ENCODE peak calls at places on chromosome 11, in nine cellular contexts. One of them, this sample, is unnamed.

GRCh38 chr11:4727171-4727570 is 22.6 kb downstream of the MMP26 start:
- DNase-seq in adrenal gland: no peak
- DNase-seq in thoracic aorta: no peak
- DNase-seq in fibroblast of mammary gland: no peak
- DNase-seq in CD8-positive, alpha-beta T cell: no peak
- DNase-seq in heart left ventricle: no peak
- DNase-seq in transverse colon: no peak
- DNase-seq in tibial artery: no peak
- DNase-seq in psoas muscle: no peak
- DNase-seq in this sample: no peak

GRCh38 chr11:134048028-134048427 is 20.8 kb upstream of the JAM3 start:
- DNase-seq in tibial artery: peak
- DNase-seq in transverse colon: no peak
- DNase-seq in adrenal gland: no peak
- DNase-seq in psoas muscle: no peak
- DNase-seq in CD8-positive, alpha-beta T cell: no peak
- DNase-seq in thoracic aorta: no peak
- DNase-seq in heart left ventricle: no peak
- DNase-seq in fibroblast of mammary gland: no peak
- DNase-seq in this sample: no peak

GRCh38 chr11:18706330-18707243 is 8.0 kb downstream of the TMEM86A start:
- DNase-seq in transverse colon: peak
- DNase-seq in tibial artery: peak
- DNase-seq in psoas muscle: peak
- DNase-seq in CD8-positive, alpha-beta T cell: peak
- DNase-seq in heart left ventricle: no peak
- DNase-seq in fibroblast of mammary gland: peak
- DNase-seq in adrenal gland: peak
- DNase-seq in thoracic aorta: peak
- DNase-seq in this sample: peak

GRCh38 chr11:78050964-78051831 is 12.5 kb upstream of the THRSP start:
- DNase-seq in heart left ventricle: no peak
- DNase-seq in tibial artery: no peak
- DNase-seq in fibroblast of mammary gland: peak
- DNase-seq in psoas muscle: no peak
- DNase-seq in transverse colon: no peak
- DNase-seq in thoracic aorta: no peak
- DNase-seq in adrenal gland: no peak
- DNase-seq in CD8-positive, alpha-beta T cell: no peak
- DNase-seq in this sample: peak

GRCh38 chr11:10605941-10606381 is 37.5 kb upstream of the LYVE1 start:
- DNase-seq in CD8-positive, alpha-beta T cell: no peak
- DNase-seq in thoracic aorta: no peak
- DNase-seq in psoas muscle: peak
- DNase-seq in adrenal gland: no peak
- DNase-seq in tibial artery: peak
- DNase-seq in heart left ventricle: peak
- DNase-seq in transverse colon: peak
- DNase-seq in fibroblast of mammary gland: peak
- DNase-seq in this sample: peak

GRCh38 chr11:73956876-73957653 is 6.2 kb downstream of the DNAJB13 start:
- DNase-seq in CD8-positive, alpha-beta T cell: no peak
- DNase-seq in heart left ventricle: no peak
- DNase-seq in transverse colon: no peak
- DNase-seq in adrenal gland: no peak
- DNase-seq in psoas muscle: no peak
- DNase-seq in tibial artery: no peak
- DNase-seq in fibroblast of mammary gland: no peak
- DNase-seq in thoracic aorta: no peak
- DNase-seq in this sample: no peak

GRCh38 chr11:10117709-10118341 is 176.2 kb downstream of the SBF2 start:
- DNase-seq in adrenal gland: no peak
- DNase-seq in thoracic aorta: no peak
- DNase-seq in fibroblast of mammary gland: peak
- DNase-seq in CD8-positive, alpha-beta T cell: no peak
- DNase-seq in tibial artery: no peak
- DNase-seq in transverse colon: no peak
- DNase-seq in psoas muscle: no peak
- DNase-seq in heart left ventricle: no peak
- DNase-seq in this sample: peak

GRCh38 chr11:58691675-58692074 is 40.1 kb downstream of the GLYAT start:
- DNase-seq in thoracic aorta: no peak
- DNase-seq in transverse colon: no peak
- DNase-seq in adrenal gland: no peak
- DNase-seq in fibroblast of mammary gland: no peak
- DNase-seq in CD8-positive, alpha-beta T cell: no peak
- DNase-seq in tibial artery: no peak
- DNase-seq in heart left ventricle: no peak
- DNase-seq in psoas muscle: no peak
- DNase-seq in this sample: no peak

GRCh38 chr11:79594839-79595238 is 154.0 kb upstream of the TENM4 start:
- DNase-seq in heart left ventricle: no peak
- DNase-seq in transverse colon: no peak
- DNase-seq in adrenal gland: no peak
- DNase-seq in CD8-positive, alpha-beta T cell: no peak
- DNase-seq in fibroblast of mammary gland: no peak
- DNase-seq in tibial artery: no peak
- DNase-seq in thoracic aorta: no peak
- DNase-seq in psoas muscle: no peak
- DNase-seq in this sample: no peak

GRCh38 chr11:34620820-34621792 is at the start of gene EHF:
- DNase-seq in CD8-positive, alpha-beta T cell: no peak
- DNase-seq in psoas muscle: no peak
- DNase-seq in transverse colon: peak
- DNase-seq in adrenal gland: no peak
- DNase-seq in heart left ventricle: no peak
- DNase-seq in tibial artery: no peak
- DNase-seq in fibroblast of mammary gland: no peak
- DNase-seq in thoracic aorta: no peak
- DNase-seq in this sample: no peak

GRCh38 chr11:119206512-119207299 is 567 bp downstream of the CBL start:
- DNase-seq in transverse colon: peak
- DNase-seq in heart left ventricle: peak
- DNase-seq in adrenal gland: peak
- DNase-seq in psoas muscle: peak
- DNase-seq in tibial artery: peak
- DNase-seq in CD8-positive, alpha-beta T cell: peak
- DNase-seq in fibroblast of mammary gland: peak
- DNase-seq in thoracic aorta: peak
- DNase-seq in this sample: peak

DNA sequence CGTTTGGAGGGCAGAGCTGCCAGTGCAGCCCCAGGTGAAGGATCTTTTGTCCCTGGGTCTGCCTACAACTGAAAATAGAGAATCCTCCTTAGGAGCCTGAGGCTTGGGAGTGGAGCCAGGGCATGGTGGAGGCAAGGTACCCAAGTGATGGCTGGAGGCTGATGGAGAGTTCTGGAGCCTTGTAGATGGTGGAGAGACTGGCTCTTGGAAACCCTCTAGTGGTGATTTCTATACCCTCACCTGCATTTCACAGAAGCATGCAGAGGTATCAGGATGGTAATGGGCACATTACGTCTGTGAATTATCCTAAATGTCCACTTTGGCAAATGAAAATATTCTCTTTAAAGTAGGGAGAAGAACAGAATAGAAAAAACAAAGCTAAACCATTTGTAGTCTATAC is 44.4 kb downstream of the INSC start:
- DNase-seq in CD8-positive, alpha-beta T cell: no peak
- DNase-seq in tibial artery: no peak
- DNase-seq in psoas muscle: no peak
- DNase-seq in adrenal gland: no peak
- DNase-seq in heart left ventricle: no peak
- DNase-seq in thoracic aorta: no peak
- DNase-seq in transverse colon: no peak
- DNase-seq in fibroblast of mammary gland: peak
- DNase-seq in this sample: peak
- TF ChIP-seq CTCF in CD8-positive, alpha-beta T cell: no peak
- TF ChIP-seq CTCF in tibial artery: no peak
- TF ChIP-seq CTCF in psoas muscle: no peak
- TF ChIP-seq CTCF in adrenal gland: peak
- TF ChIP-seq CTCF in heart left ventricle: no peak
- TF ChIP-seq CTCF in thoracic aorta: no peak
- TF ChIP-seq CTCF in transverse colon: peak
- TF ChIP-seq CTCF in fibroblast of mammary gland: peak
- TF ChIP-seq CTCF in this sample: peak

DNA sequence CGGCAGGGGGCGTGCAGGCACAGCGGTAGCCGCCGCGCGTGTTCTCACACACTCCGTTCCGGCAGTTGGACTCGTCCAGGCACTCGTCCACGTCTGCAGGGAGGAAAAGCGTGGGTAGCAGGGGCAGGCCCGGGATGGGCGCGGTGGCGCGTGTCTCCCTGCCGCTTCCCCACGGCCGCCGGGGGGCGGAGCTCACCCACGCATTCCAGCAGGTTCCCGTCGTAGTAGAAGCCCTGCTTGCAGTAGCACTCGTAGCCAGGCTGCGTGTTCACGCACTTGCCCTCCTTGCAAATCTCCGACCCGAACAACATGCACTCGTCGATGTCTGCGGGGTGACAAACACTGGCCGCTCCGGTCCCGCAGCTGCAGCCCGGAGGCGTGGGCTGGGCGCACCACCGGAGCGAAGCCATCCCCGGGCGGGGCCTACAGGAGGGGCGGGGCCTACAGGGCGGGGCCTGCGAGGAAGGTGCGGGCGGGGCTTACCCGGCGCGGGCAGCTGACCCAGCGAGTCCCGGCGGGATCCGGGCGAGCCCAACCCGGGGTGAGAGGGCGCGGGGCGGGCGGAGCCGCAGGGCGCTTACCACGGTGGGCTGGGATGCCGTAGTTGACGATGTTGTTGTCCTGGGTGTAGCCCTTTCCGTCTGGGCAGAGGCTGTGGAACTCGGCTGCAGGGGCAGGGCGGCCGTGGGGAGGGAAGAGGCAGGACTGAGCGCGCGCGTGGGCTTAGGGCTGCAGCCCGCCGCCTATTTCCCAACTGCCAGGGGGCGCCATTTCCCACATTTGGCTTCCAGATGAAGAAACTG is 15.6 kb downstream of the SCYL1 start:
- DNase-seq in transverse colon: peak
- DNase-seq in psoas muscle: peak
- DNase-seq in thoracic aorta: peak
- DNase-seq in adrenal gland: peak
- DNase-seq in tibial artery: peak
- DNase-seq in fibroblast of mammary gland: peak
- DNase-seq in heart left ventricle: peak
- DNase-seq in CD8-positive, alpha-beta T cell: peak
- DNase-seq in this sample: peak
- TF ChIP-seq CTCF in transverse colon: peak
- TF ChIP-seq CTCF in psoas muscle: peak
- TF ChIP-seq CTCF in thoracic aorta: peak
- TF ChIP-seq CTCF in adrenal gland: peak
- TF ChIP-seq CTCF in tibial artery: peak
- TF ChIP-seq CTCF in fibroblast of mammary gland: peak
- TF ChIP-seq CTCF in heart left ventricle: peak
- TF ChIP-seq CTCF in CD8-positive, alpha-beta T cell: peak
- TF ChIP-seq CTCF in this sample: peak

DNA sequence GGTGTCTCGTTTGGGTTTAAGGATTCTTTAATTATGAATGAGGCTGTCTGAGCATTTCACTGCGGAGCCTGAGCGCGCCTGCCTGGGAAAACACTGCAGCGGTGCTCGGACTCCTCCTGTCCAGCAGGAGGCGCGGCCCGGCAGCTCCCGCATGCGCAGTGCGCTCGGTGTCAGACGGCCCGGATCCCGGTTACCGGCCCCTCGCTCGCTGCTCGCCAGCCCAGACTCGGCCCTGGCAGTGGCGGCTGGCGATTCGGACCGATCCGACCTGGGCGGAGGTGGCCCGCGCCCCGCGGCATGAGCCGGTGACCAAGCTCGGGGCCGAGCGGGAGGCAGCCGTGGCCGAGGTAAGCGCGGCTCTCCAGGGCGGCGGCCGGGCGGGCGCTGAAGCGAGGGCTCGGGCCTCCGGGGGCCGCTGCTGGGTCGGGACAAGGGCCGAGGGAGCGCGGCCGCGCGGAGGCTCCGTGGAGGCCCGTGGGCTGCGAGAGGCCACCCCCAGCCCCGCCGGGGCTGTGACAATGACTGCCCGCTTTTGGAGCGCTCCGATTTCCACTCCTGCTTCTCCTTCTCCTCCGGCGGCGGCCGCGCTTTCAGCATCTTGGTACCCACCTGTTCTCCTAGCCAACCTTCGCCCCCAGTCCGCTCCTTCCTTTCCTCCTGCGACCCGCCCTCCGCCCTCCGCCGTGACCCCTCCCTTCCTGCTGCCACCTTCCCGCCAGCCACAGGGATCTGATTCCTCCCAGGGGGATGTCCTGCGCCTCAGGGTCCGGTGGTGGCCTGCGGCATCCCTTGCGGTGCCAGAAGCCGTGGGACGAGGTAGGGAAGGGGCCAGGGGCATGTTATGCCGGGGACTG is at the start of gene EXT2:
- DNase-seq in fibroblast of mammary gland: peak
- DNase-seq in psoas muscle: peak
- DNase-seq in CD8-positive, alpha-beta T cell: peak
- DNase-seq in tibial artery: peak
- DNase-seq in transverse colon: peak
- DNase-seq in thoracic aorta: peak
- DNase-seq in heart left ventricle: peak
- DNase-seq in adrenal gland: peak
- DNase-seq in this sample: peak
- TF ChIP-seq CTCF in fibroblast of mammary gland: peak
- TF ChIP-seq CTCF in psoas muscle: peak
- TF ChIP-seq CTCF in CD8-positive, alpha-beta T cell: peak
- TF ChIP-seq CTCF in tibial artery: peak
- TF ChIP-seq CTCF in transverse colon: peak
- TF ChIP-seq CTCF in thoracic aorta: peak
- TF ChIP-seq CTCF in heart left ventricle: peak
- TF ChIP-seq CTCF in adrenal gland: peak
- TF ChIP-seq CTCF in this sample: peak

DNA sequence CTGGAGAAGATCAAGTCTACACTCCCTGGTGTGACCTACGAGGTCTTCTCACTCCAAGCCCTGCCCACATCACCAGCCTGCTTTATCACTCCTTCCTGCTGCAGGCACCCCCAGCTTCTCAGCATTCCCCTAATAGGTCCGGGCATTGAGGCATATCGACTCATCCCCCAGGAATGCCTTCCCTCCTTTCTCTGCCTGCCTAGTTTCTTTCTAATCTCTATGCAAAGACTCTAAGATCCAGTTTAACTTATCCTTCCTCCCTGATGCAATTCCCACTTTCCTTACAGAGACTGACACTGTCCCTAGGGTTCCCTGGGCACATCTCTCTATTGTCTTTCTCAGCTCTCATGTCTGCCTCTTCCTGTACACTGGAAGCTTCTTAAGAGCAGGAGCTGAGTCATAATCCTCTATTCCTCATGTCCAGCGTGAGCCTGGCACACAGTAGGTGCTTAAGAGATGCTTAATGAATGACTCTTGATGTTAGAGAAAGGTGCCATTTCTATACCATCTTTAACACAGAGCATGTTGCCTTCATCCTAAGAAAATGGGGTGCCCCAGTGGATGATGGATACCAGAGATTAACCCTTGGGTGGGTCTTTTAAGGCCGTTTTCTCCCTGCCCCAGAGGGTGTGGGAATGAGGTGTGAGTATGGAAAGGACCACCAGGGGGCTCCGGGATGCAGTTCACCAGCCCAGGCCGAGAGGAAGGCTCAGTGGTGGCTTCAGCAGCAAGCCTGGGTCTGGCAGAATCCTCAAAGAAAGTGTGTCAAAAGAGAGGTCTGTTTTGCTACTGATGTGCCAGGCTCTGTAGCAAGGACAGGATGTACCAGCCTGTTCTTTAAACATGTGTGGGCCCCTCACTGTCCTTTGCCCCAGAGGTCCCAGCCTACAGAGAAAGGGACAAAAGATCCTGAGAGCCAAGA is 34.7 kb downstream of the PARVA start:
- DNase-seq in CD8-positive, alpha-beta T cell: no peak
- DNase-seq in tibial artery: peak
- DNase-seq in psoas muscle: peak
- DNase-seq in fibroblast of mammary gland: peak
- DNase-seq in adrenal gland: peak
- DNase-seq in transverse colon: peak
- DNase-seq in thoracic aorta: peak
- DNase-seq in heart left ventricle: no peak
- DNase-seq in this sample: peak
- TF ChIP-seq CTCF in CD8-positive, alpha-beta T cell: peak
- TF ChIP-seq CTCF in tibial artery: peak
- TF ChIP-seq CTCF in psoas muscle: peak
- TF ChIP-seq CTCF in fibroblast of mammary gland: peak
- TF ChIP-seq CTCF in adrenal gland: peak
- TF ChIP-seq CTCF in transverse colon: peak
- TF ChIP-seq CTCF in thoracic aorta: peak
- TF ChIP-seq CTCF in heart left ventricle: peak
- TF ChIP-seq CTCF in this sample: peak

This sample was measured in choroid plexus epithelial cell.